ENCODE peak calls at places on chromosomes 4 and X, in four cellular contexts. J is glutamatergic neuron, L is GM12864, A is cardiac fibroblast. D is an unnamed sample.

GRCh38 chr4:122783301-122784215 is 43.1 kb upstream of the FGF2 start:
- DNase-seq in L (no peak), A (peak; percentile 97), J (no peak), D (peak; percentile 26)

GRCh38 chrX:116290359-116290758 is 119.8 kb downstream of the AGTR2 start:
- DNase-seq in L (no peak), A (peak; percentile 9), J (no peak), D (no peak)

GRCh38 chrX:9312922-9313867 is 151.7 kb upstream of the TBL1X start:
- DNase-seq in L (no peak), J (peak; percentile 45), A (peak; percentile 25), D (peak; percentile 5)

GRCh38 chr4:102730968-102731533 is 29.7 kb downstream of the MANBA start:
- DNase-seq in L (no peak), J (no peak), A (no peak), D (no peak)

GRCh38 chr4:79025170-79025569 is 85.9 kb upstream of the PAQR3 start:
- DNase-seq in A (no peak), J (no peak), L (no peak), D (no peak)

GRCh38 chr4:3784469-3785291 is 18.5 kb downstream of the ADRA2C start:
- DNase-seq in A (no peak), J (peak; percentile 54), L (no peak), D (no peak)

GRCh38 chr4:6464842-6465588 is 7.4 kb downstream of the PPP2R2C start:
- DNase-seq in A (no peak), L (no peak), J (no peak), D (no peak)

GRCh38 chr4:150578745-150579470 is 3.0 kb upstream of the MAB21L2 start:
- DNase-seq in J (peak; percentile 43), L (no peak), A (peak; percentile 45), D (peak; percentile 33)

GRCh38 chr4:95014068-95014467 is 256.3 kb downstream of the BMPR1B start:
- DNase-seq in J (no peak), L (no peak), A (no peak), D (no peak)

GRCh38 chr4:41013746-41014145 is 200.6 kb downstream of the APBB2 start:
- DNase-seq in J (no peak), L (no peak), A (no peak), D (no peak)

GRCh38 chrX:119880552-119881437 is 9.2 kb downstream of the NDUFA1 start:
- DNase-seq in J (peak; percentile 18), A (peak; percentile 63), L (peak; percentile 21), D (peak; percentile 18)

GRCh38 chr4:84499065-84499982 is at the start of gene NKX6-1:
- DNase-seq in J (peak; percentile 92), A (no peak), L (no peak), D (peak; percentile 92)

GRCh38 chr4:168637872-168638756 is 141.3 kb downstream of the PALLD start:
- DNase-seq in L (no peak), J (no peak), A (peak; percentile 57), D (no peak)

GRCh38 chrX:6226646-6227444 is 1.8 kb downstream of the NLGN4X start:
- DNase-seq in A (no peak), L (no peak), J (peak; percentile 68), D (peak; percentile 31)

GRCh38 chrX:154542723-154543424 is 3.8 kb downstream of the G6PD start:
- DNase-seq in J (no peak), L (no peak), A (no peak), D (no peak)

GRCh38 chr4:178665916-178666315 is 1223.7 kb upstream of the AGA start:
- DNase-seq in J (no peak), L (no peak), A (no peak), D (no peak)

GRCh38 chrX:155215443-155216178 is 649 bp upstream of the VBP1 start:
- DNase-seq in L (no peak), A (no peak), J (no peak), D (no peak)

GRCh38 chr4:44629280-44629866 is 22.1 kb downstream of the YIPF7 start:
- DNase-seq in L (peak; percentile 7), J (no peak), A (peak; percentile 71), D (peak; percentile 61)

GRCh38 chrX:152895724-152896420 is 2.0 kb upstream of the ZNF185 start:
- DNase-seq in J (no peak), L (no peak), A (peak; percentile 17), D (no peak)

GRCh38 chrX:132071260-132071659 is 48.2 kb downstream of the STK26 start:
- DNase-seq in L (no peak), A (peak; percentile 36), J (no peak), D (no peak)

GRCh38 chr4:37023504-37023903 is 221.0 kb upstream of the NWD2 start:
- DNase-seq in L (no peak), J (no peak), A (no peak), D (no peak)

GRCh38 chr4:153084939-153085630 is 119.2 kb upstream of the TRIM2 start:
- DNase-seq in A (peak; percentile 75), J (peak; percentile 95), L (no peak), D (peak; percentile 90)

GRCh38 chr4:110074570-110074969 is 123.8 kb downstream of the ELOVL6 start:
- DNase-seq in J (no peak), L (no peak), A (no peak), D (no peak)

GRCh38 chr4:24032371-24032989 is 142.6 kb upstream of the PPARGC1A start:
- DNase-seq in A (peak; percentile 23), L (no peak), J (peak; percentile 34), D (no peak)

GRCh38 chrX:151167791-151168345 is 8.5 kb upstream of the GPR50 start:
- DNase-seq in A (no peak), L (no peak), J (no peak), D (no peak)

GRCh38 chr4:6465985-6466384 is 6.4 kb downstream of the PPP2R2C start:
- DNase-seq in A (no peak), J (no peak), L (no peak), D (no peak)

GRCh38 chr4:143586080-143586479 is 72.6 kb downstream of the SMARCA5 start:
- DNase-seq in L (no peak), J (no peak), A (peak; percentile 92), D (no peak)

GRCh38 chr4:98710831-98711230 is 52.4 kb upstream of the TSPAN5 start:
- DNase-seq in L (no peak), A (peak; percentile 46), J (no peak), D (no peak)

GRCh38 chr4:3420606-3420955 is 21.2 kb upstream of the HGFAC start:
- DNase-seq in J (peak; percentile 7), L (no peak), A (no peak), D (no peak)

GRCh38 chr4:152277333-152277732 is 258.6 kb downstream of the FBXW7 start:
- DNase-seq in A (no peak), L (no peak), J (no peak), D (no peak)

GRCh38 chr4:22991576-22991975 is 298.8 kb downstream of the GBA3 start:
- DNase-seq in A (no peak), J (no peak), L (no peak), D (no peak)

GRCh38 chr4:10007436-10007740 is 13.9 kb downstream of the SLC2A9 start:
- DNase-seq in A (no peak), J (no peak), L (no peak), D (no peak)

GRCh38 chrX:9378980-9379696 is 85.7 kb upstream of the TBL1X start:
- DNase-seq in L (no peak), J (no peak), A (peak; percentile 49), D (no peak)

GRCh38 chrX:7192871-7193270 is 44.9 kb upstream of the PUDP start:
- DNase-seq in A (no peak), J (no peak), L (no peak), D (no peak)

GRCh38 chr4:26826721-26827120 is 33.9 kb upstream of the STIM2 start:
- DNase-seq in A (peak; percentile 22), L (peak; percentile 76), J (no peak), D (no peak)

GRCh38 chrX:113929004-113929403 is 654.9 kb upstream of the HTR2C start:
- DNase-seq in A (peak; percentile 48), L (no peak), J (peak; percentile 22), D (peak; percentile 43)

GRCh38 chrX:46838974-46839480 is 2.2 kb downstream of the RP2 start:
- DNase-seq in A (no peak), J (no peak), L (no peak), D (no peak)

DNA sequence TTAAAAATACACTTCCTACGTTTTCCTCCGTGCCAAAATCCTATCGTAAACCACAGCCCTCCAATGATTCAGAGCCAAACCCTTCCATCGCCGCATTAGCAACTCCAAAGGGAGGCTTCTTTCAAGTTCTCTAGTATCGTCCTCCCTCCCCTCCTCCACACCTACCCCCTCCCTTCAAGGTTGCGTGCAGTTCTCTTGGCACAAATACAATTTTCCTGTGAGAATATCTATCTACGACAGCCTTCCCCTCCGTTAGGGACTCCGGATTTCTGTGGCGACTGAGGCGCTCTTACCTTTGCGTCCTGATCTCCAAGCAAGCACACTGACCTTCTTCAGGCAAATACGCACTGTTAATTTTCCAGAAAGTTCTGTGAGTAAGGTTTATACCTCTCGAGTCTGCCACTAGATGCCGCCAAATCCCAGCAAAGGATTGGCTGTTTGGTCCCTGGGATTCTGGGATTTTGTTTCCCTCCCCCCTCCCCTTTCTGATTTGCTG is 1.2 kb upstream of the MORF4L2 start:
- DNase-seq in A (peak; percentile 86), L (no peak), J (peak; percentile 70), D (peak; percentile 68)
- TF ChIP-seq CTCF in A (peak; percentile 65), L (peak; percentile 69), J (peak; percentile 29), D (peak; percentile 24)

GRCh38 chr4:1112174-1112820 is 1.1 kb downstream of the RNF212 start:
- DNase-seq in A (no peak), L (no peak), J (peak; percentile 66), D (no peak)
- TF ChIP-seq CTCF in A (no peak), L (no peak), J (no peak), D (no peak)

GRCh38 chrX:110212299-110212698 is 105.6 kb downstream of the AMMECR1 start:
- DNase-seq in J (no peak), A (no peak), L (no peak), D (no peak)
- TF ChIP-seq CTCF in J (peak; percentile 60), A (no peak), L (no peak), D (peak; percentile 52)

DNA sequence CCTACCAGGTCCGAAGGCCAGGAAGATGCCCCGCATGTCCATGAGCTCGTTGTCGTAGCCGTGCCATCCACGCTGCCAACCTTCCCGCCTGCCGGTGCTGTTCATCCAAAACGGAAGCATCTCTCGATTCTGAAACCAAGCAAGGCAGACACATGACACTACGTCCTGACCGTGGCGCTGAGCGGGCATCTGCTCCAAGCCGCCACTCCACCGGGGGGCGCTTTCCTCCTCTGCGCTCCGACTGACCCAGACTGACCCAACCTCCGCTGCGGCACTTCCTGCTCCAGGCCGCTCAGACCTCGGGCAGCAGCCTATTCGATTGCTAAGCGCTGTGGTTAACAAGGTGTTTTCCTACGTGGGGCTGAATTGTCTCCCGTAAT is 120.4 kb downstream of the ENPP6 start:
- DNase-seq in L (no peak), A (no peak), J (no peak), D (peak; percentile 43)
- TF ChIP-seq CTCF in L (no peak), A (no peak), J (no peak), D (peak; percentile 23)